ENCODE peak calls at places on chromosome 14, in six cellular contexts. One of them, this sample, is unnamed.

GRCh38 chr14:64654072-64654899 is 49.9 kb upstream of the PLEKHG3 start:
- DNase-seq in GM12878: peak
- DNase-seq in K562: no peak
- DNase-seq in H1: no peak
- DNase-seq in GM12891: no peak
- DNase-seq in SK-N-SH: no peak
- DNase-seq in this sample: no peak

GRCh38 chr14:100072783-100073346 is 7.6 kb downstream of the EVL start:
- DNase-seq in SK-N-SH: no peak
- DNase-seq in GM12878: no peak
- DNase-seq in K562: peak
- DNase-seq in GM12891: no peak
- DNase-seq in H1: peak
- DNase-seq in this sample: no peak

GRCh38 chr14:31025335-31026075 is at the start of gene AP4S1:
- DNase-seq in GM12891: peak
- DNase-seq in K562: peak
- DNase-seq in GM12878: no peak
- DNase-seq in SK-N-SH: peak
- DNase-seq in H1: peak
- DNase-seq in this sample: peak

GRCh38 chr14:59305231-59305630 is 116.8 kb downstream of the DAAM1 start:
- DNase-seq in K562: no peak
- DNase-seq in H1: no peak
- DNase-seq in SK-N-SH: no peak
- DNase-seq in GM12891: no peak
- DNase-seq in GM12878: no peak
- DNase-seq in this sample: no peak

GRCh38 chr14:96824283-96824682 is 27.1 kb downstream of the VRK1 start:
- DNase-seq in GM12891: no peak
- DNase-seq in H1: no peak
- DNase-seq in GM12878: no peak
- DNase-seq in SK-N-SH: no peak
- DNase-seq in K562: no peak
- DNase-seq in this sample: no peak

GRCh38 chr14:59271734-59272133 is 83.3 kb downstream of the DAAM1 start:
- DNase-seq in SK-N-SH: no peak
- DNase-seq in GM12878: no peak
- DNase-seq in GM12891: no peak
- DNase-seq in K562: no peak
- DNase-seq in H1: no peak
- DNase-seq in this sample: no peak

GRCh38 chr14:28767239-28767850 is 758 bp downstream of the FOXG1 start:
- DNase-seq in K562: no peak
- DNase-seq in GM12891: no peak
- DNase-seq in SK-N-SH: no peak
- DNase-seq in GM12878: no peak
- DNase-seq in H1: peak
- DNase-seq in this sample: no peak

GRCh38 chr14:81400852-81401251 is 728 bp upstream of the STON2 start:
- DNase-seq in GM12878: no peak
- DNase-seq in K562: peak
- DNase-seq in GM12891: no peak
- DNase-seq in H1: no peak
- DNase-seq in SK-N-SH: no peak
- DNase-seq in this sample: no peak

GRCh38 chr14:68365228-68365627 is 427.6 kb downstream of the ZFP36L1 start:
- DNase-seq in H1: no peak
- DNase-seq in SK-N-SH: no peak
- DNase-seq in GM12878: no peak
- DNase-seq in GM12891: no peak
- DNase-seq in K562: no peak
- DNase-seq in this sample: no peak

GRCh38 chr14:104882325-104882973 is 17.4 kb downstream of the CEP170B start:
- DNase-seq in K562: peak
- DNase-seq in GM12891: peak
- DNase-seq in SK-N-SH: peak
- DNase-seq in GM12878: no peak
- DNase-seq in H1: peak
- DNase-seq in this sample: no peak

GRCh38 chr14:54686871-54687749 is 120.2 kb downstream of the SAMD4A start:
- DNase-seq in GM12878: no peak
- DNase-seq in H1: no peak
- DNase-seq in K562: no peak
- DNase-seq in SK-N-SH: no peak
- DNase-seq in GM12891: no peak
- DNase-seq in this sample: no peak

GRCh38 chr14:32354716-32355115 is 25.6 kb downstream of the AKAP6 start:
- DNase-seq in SK-N-SH: no peak
- DNase-seq in H1: no peak
- DNase-seq in K562: no peak
- DNase-seq in GM12891: no peak
- DNase-seq in GM12878: no peak
- DNase-seq in this sample: no peak
- TF ChIP-seq POLR2AphosphoS5 in SK-N-SH: no peak
- TF ChIP-seq POLR2AphosphoS5 in H1: no peak
- TF ChIP-seq POLR2AphosphoS5 in K562: no peak
- TF ChIP-seq POLR2AphosphoS5 in GM12891: no peak
- TF ChIP-seq POLR2AphosphoS5 in GM12878: no peak
- TF ChIP-seq POLR2AphosphoS5 in this sample: no peak

GRCh38 chr14:88346048-88346639 is 23.1 kb upstream of the KCNK10 start:
- DNase-seq in H1: no peak
- DNase-seq in K562: peak
- DNase-seq in SK-N-SH: no peak
- DNase-seq in GM12891: no peak
- DNase-seq in GM12878: no peak
- DNase-seq in this sample: no peak
- TF ChIP-seq TAF1 in H1: no peak
- TF ChIP-seq TAF1 in K562: no peak
- TF ChIP-seq TAF1 in SK-N-SH: no peak
- TF ChIP-seq TAF1 in GM12891: no peak
- TF ChIP-seq TAF1 in GM12878: no peak
- TF ChIP-seq TAF1 in this sample: no peak

GRCh38 chr14:56738020-56738419 is 72.3 kb downstream of the OTX2 start:
- DNase-seq in GM12878: no peak
- DNase-seq in GM12891: no peak
- DNase-seq in H1: peak
- DNase-seq in SK-N-SH: no peak
- DNase-seq in K562: no peak
- DNase-seq in this sample: no peak
- TF ChIP-seq POLR2AphosphoS5 in GM12878: no peak
- TF ChIP-seq POLR2AphosphoS5 in GM12891: no peak
- TF ChIP-seq POLR2AphosphoS5 in H1: no peak
- TF ChIP-seq POLR2AphosphoS5 in SK-N-SH: no peak
- TF ChIP-seq POLR2AphosphoS5 in K562: no peak
- TF ChIP-seq POLR2AphosphoS5 in this sample: no peak

DNA sequence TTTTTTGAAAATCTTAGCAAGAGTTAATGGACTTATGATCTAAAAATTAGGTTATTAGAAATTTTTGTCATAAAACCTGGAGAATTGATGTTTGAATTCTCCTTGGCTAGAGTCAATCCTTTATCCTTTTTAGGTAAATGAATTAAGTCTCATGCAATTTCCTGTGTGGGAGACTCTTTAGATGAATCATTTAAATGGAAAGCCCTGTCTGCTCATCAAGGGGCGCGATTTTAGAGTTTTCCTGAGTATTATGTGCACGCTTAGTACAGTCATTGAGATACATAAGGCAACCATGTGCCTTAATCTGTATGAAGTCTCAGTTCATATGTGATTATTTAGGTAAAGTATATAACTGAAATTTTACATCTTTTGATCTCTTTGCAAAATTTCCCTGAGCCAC is 974.7 kb downstream of the NRXN3 start:
- DNase-seq in GM12878: no peak
- DNase-seq in K562: no peak
- DNase-seq in H1: no peak
- DNase-seq in GM12891: no peak
- DNase-seq in SK-N-SH: no peak
- DNase-seq in this sample: no peak
- TF ChIP-seq TAF1 in GM12878: no peak
- TF ChIP-seq TAF1 in K562: no peak
- TF ChIP-seq TAF1 in H1: no peak
- TF ChIP-seq TAF1 in GM12891: no peak
- TF ChIP-seq TAF1 in SK-N-SH: no peak
- TF ChIP-seq TAF1 in this sample: no peak

DNA sequence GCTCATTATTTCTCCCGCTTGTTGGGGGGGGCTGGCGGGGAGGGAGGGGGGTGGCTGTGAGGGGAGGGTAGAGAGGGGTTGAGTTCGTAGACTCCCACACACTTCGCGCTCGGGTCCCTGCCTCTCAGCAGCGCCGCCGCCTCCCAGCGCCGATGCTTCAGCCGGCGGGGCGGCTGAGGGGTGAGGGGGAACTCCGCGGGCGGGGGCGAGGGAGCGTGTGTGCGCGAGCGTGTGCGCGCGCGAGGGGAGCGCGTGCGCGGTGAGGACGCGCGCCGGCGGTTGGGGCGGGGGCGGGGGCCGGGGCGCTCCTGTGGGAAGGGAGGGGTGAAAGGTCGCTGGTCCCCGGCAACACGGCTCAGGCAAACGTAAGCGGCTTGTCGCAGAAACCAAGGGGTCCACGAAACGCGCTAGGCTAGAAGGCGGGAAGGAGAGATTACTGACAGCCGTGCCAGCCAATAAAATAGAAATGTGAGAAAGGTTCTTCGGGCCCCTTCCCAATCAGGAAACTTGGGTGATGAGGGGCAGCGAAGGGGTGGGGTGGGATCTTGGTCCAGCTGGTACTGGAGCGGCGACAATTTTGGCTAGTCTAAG is 343 bp upstream of the NOVA1 start:
- DNase-seq in SK-N-SH: peak
- DNase-seq in H1: peak
- DNase-seq in K562: peak
- DNase-seq in GM12891: peak
- DNase-seq in GM12878: no peak
- DNase-seq in this sample: no peak
- TF ChIP-seq POLR2AphosphoS5 in SK-N-SH: no peak
- TF ChIP-seq POLR2AphosphoS5 in H1: peak
- TF ChIP-seq POLR2AphosphoS5 in K562: no peak
- TF ChIP-seq POLR2AphosphoS5 in GM12891: no peak
- TF ChIP-seq POLR2AphosphoS5 in GM12878: no peak
- TF ChIP-seq POLR2AphosphoS5 in this sample: no peak